ENCODE peak calls at places on chromosomes 12 and 14, in four cellular contexts. Q is WTC11, P is K562, I is HepG2. A is an unnamed sample.

GRCh38 chr12:85424581-85425348 is 144.7 kb downstream of the ALX1 start:
- DNase-seq in Q (peak), P (peak), I (peak), A (peak)

GRCh38 chr12:25366159-25366558 is 115.4 kb upstream of the KRAS start:
- DNase-seq in Q (no peak), P (no peak), I (no peak), A (no peak)

GRCh38 chr14:100236873-100237272 is 2.1 kb upstream of the YY1 start:
- DNase-seq in Q (no peak), P (no peak), I (no peak), A (no peak)

GRCh38 chr12:32609966-32610365 is 69.1 kb upstream of the DNM1L start:
- DNase-seq in Q (no peak), P (no peak), I (no peak), A (no peak)

GRCh38 chr12:78120866-78121590 is 290.3 kb downstream of the NAV3 start:
- DNase-seq in Q (no peak), P (no peak), I (no peak), A (no peak)

GRCh38 chr14:101374373-101375338 is 186.6 kb upstream of the DIO3 start:
- DNase-seq in Q (no peak), P (no peak), I (no peak), A (no peak)

GRCh38 chr12:104566244-104566993 is 109.7 kb downstream of the CHST11 start:
- DNase-seq in Q (no peak), P (no peak), I (no peak), A (no peak)

GRCh38 chr12:74449872-74450271 is 87.8 kb upstream of the ATXN7L3B start:
- DNase-seq in Q (no peak), P (no peak), I (no peak), A (no peak)

GRCh38 chr14:90691627-90692026 is 124.6 kb downstream of the TTC7B start:
- DNase-seq in Q (no peak), P (no peak), I (no peak), A (no peak)

GRCh38 chr12:53737951-53738833 is 10.9 kb upstream of the CALCOCO1 start:
- DNase-seq in Q (peak), P (peak), I (no peak), A (no peak)

DNA sequence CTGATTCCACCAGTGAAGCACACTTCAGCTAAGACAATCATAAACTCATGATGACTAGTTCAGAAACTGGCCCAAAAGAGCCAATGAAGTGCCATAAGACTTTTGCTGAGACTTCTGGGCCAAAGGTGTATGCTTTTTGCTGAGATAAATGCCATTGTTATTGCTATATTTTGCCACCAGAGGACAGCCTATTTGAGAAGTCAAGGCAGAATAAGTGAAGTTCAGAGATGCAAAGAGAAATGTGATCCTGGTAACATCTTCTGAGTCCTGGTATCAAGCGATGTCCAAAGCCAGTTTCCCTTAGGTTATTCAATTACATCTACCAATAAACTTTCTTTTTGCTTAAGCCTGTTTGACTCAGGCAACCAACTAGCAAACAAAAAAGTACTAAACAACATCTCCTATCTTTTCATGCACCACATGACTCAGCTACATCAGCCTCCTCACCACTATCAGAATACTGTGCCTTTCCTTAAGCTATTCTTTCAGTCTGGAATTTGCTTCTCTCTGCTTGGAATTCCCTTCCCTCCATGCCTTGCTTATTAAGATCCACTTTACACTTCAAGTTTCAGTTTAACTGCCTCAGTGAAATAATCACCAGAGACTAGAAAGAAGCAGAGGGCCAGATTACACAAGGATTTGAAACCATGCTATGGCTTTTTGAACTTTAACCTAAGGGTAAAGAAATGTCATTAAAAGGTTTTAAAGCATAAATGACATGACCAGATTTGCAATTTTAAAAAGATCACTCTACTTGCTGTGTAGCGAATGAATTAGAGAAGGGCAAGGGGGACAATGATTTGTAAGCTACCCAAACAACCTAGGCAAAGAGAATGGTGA is 14.0 kb downstream of the CRY1 start:
- DNase-seq in Q (no peak), P (peak), I (peak), A (no peak)
- TF ChIP-seq ETV6 in Q (no peak), P (no peak), I (no peak), A (no peak)

DNA sequence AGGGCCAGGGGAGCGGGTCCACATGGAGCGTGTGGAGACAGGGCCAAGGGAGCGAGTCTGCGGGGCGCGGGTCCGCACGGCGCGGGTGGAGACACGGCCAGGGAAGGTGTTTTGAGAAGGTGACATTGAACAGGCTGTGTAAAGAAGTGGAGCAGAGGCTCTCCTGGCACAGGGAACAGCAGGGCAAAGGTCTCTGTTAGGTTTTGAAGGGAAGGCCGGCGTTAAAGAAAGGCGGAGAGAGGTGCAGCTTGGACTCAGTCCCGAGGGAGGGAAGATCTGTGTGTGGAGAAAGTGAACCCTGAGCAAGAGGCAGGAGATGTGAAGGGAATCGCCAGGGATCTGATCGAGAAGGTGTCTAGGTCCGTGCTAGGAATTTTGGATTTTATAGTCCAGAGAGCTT is 1.8 kb downstream of the PXMP2 start:
- DNase-seq in Q (peak), P (no peak), I (peak), A (no peak)
- TF ChIP-seq ETV6 in Q (no peak), P (no peak), I (no peak), A (no peak)

DNA sequence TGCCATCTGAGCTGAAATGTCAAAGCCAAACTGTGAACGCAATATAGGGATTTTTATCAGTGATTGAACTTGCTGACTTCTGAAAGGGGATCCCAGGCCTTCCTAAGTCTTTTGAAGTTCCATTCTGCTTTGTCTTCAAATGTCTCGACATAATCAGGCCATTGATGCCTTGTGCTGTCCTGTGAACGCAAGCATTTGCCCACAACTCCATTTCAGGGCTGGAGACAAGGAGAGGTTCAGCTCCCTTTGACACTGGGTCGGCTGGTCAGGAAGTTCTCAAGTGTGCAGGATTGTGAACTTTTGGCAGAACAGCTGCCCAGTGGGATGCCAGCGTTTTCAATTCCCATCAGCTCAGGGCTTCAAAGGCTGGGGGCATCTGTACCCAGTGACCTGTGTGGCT is 345.3 kb downstream of the NUAK1 start:
- DNase-seq in Q (no peak), P (no peak), I (no peak), A (no peak)
- TF ChIP-seq ETV6 in Q (no peak), P (no peak), I (no peak), A (no peak)

GRCh38 chr14:48936352-48936751 is 649.8 kb downstream of the RPS29 start:
- DNase-seq in Q (no peak), P (no peak), I (no peak), A (no peak)
- TF ChIP-seq ETV6 in Q (no peak), P (no peak), I (no peak), A (no peak)

DNA sequence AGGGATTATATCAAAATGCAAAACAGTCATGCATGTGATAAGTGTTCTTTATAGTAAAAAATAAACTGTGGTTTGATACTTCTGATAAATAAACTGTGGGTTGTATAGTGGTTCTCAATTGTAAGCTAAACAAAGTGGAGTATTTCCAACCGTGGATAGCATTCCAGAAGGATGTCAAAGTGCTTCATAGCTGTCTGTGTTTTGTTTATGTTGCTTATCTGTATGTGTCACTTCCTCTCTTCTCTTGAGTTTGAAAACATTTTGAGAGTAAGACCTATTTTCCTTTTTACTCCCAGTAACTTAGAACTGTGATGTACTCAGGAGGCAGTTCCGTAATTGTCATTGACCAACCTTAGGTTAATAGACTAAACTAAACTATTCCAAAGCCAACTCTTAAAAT is 415.8 kb downstream of the TMTC2 start:
- DNase-seq in Q (no peak), P (no peak), I (no peak), A (no peak)
- TF ChIP-seq ETV6 in Q (no peak), P (no peak), I (no peak), A (no peak)

DNA sequence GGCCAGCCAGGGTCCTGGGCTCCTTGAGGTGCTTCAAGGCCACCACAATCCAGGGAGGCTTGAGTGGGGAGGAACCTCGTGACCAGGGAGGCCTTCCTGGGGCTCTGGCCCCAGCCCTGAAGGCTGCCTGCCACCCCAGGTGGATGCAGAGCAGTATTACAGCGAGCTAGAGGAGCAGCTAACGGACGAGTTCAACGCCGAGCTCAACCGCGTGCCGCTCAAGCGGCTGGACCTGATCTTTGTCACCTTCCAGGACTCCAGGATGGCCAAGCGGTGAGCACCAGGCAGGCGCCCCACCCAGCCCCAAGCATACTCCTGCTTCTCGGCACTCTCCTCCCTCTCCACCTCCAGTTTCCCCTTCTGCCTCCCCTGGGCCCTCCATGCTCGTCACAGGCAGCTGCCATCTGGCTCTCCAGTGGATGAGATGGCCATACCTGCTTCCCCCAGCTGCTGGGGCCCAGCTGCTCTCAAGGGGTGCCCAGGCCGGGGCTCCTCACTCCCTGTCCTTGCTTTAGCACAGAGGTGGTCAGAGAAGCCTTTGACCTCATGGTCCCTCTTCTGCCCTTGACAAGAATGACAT is 30.6 kb downstream of the NGB start:
- DNase-seq in Q (no peak), P (no peak), I (no peak), A (no peak)
- TF ChIP-seq ETV6 in Q (no peak), P (no peak), I (no peak), A (no peak)